ENCODE peak calls at places on chromosome 16, in seven cellular contexts. One of them, this sample, is unnamed.

GRCh38 chr16:83826146-83826913 is 18.6 kb downstream of the HSBP1 start:
- DNase-seq in heart right ventricle: peak; percentile 86
- DNase-seq in stimulated activated CD8-positive, alpha-beta memory T cell treated with anti-CD3 and anti-CD28 coated beads, Interleukin-4, amount 100 ng/mL, for 48 hours: peak; percentile 92
- DNase-seq in AG09309: peak; percentile 47
- DNase-seq in NCI-H2081: peak; percentile 52
- DNase-seq in amniotic stem cell: peak; percentile 44
- DNase-seq in spleen: peak; percentile 94
- DNase-seq in this sample: no peak

GRCh38 chr16:52963471-52963870 is 89.2 kb downstream of the CHD9NB start:
- DNase-seq in stimulated activated CD8-positive, alpha-beta memory T cell treated with anti-CD3 and anti-CD28 coated beads, Interleukin-4, amount 100 ng/mL, for 48 hours: no peak
- DNase-seq in amniotic stem cell: no peak
- DNase-seq in spleen: no peak
- DNase-seq in NCI-H2081: no peak
- DNase-seq in heart right ventricle: no peak
- DNase-seq in AG09309: no peak
- DNase-seq in this sample: no peak

GRCh38 chr16:30697264-30698138 is 1.5 kb upstream of the SRCAP start:
- DNase-seq in amniotic stem cell: peak; percentile 92
- DNase-seq in AG09309: no peak
- DNase-seq in spleen: peak; percentile 8
- DNase-seq in heart right ventricle: no peak
- DNase-seq in stimulated activated CD8-positive, alpha-beta memory T cell treated with anti-CD3 and anti-CD28 coated beads, Interleukin-4, amount 100 ng/mL, for 48 hours: no peak
- DNase-seq in NCI-H2081: peak; percentile 94
- DNase-seq in this sample: no peak

GRCh38 chr16:24273511-24273910 is 17.4 kb downstream of the CACNG3 start:
- DNase-seq in stimulated activated CD8-positive, alpha-beta memory T cell treated with anti-CD3 and anti-CD28 coated beads, Interleukin-4, amount 100 ng/mL, for 48 hours: no peak
- DNase-seq in AG09309: no peak
- DNase-seq in amniotic stem cell: no peak
- DNase-seq in spleen: no peak
- DNase-seq in NCI-H2081: no peak
- DNase-seq in heart right ventricle: no peak
- DNase-seq in this sample: no peak

GRCh38 chr16:88200896-88201185 is 181.9 kb upstream of the ZNF469 start:
- DNase-seq in heart right ventricle: no peak
- DNase-seq in amniotic stem cell: no peak
- DNase-seq in NCI-H2081: no peak
- DNase-seq in stimulated activated CD8-positive, alpha-beta memory T cell treated with anti-CD3 and anti-CD28 coated beads, Interleukin-4, amount 100 ng/mL, for 48 hours: no peak
- DNase-seq in AG09309: no peak
- DNase-seq in spleen: no peak
- DNase-seq in this sample: no peak

GRCh38 chr16:89472711-89473075 is 17.7 kb downstream of the ANKRD11 start:
- DNase-seq in heart right ventricle: no peak
- DNase-seq in AG09309: no peak
- DNase-seq in stimulated activated CD8-positive, alpha-beta memory T cell treated with anti-CD3 and anti-CD28 coated beads, Interleukin-4, amount 100 ng/mL, for 48 hours: no peak
- DNase-seq in spleen: peak; percentile 25
- DNase-seq in amniotic stem cell: no peak
- DNase-seq in NCI-H2081: no peak
- DNase-seq in this sample: no peak

GRCh38 chr16:86143666-86144065 is 244.7 kb downstream of the IRF8 start:
- DNase-seq in amniotic stem cell: no peak
- DNase-seq in heart right ventricle: no peak
- DNase-seq in stimulated activated CD8-positive, alpha-beta memory T cell treated with anti-CD3 and anti-CD28 coated beads, Interleukin-4, amount 100 ng/mL, for 48 hours: no peak
- DNase-seq in NCI-H2081: no peak
- DNase-seq in AG09309: no peak
- DNase-seq in spleen: no peak
- DNase-seq in this sample: no peak

GRCh38 chr16:6165330-6165984 is 1067.9 kb upstream of the EEF2KMT start:
- DNase-seq in stimulated activated CD8-positive, alpha-beta memory T cell treated with anti-CD3 and anti-CD28 coated beads, Interleukin-4, amount 100 ng/mL, for 48 hours: no peak
- DNase-seq in amniotic stem cell: no peak
- DNase-seq in NCI-H2081: no peak
- DNase-seq in AG09309: no peak
- DNase-seq in spleen: no peak
- DNase-seq in heart right ventricle: no peak
- DNase-seq in this sample: no peak

GRCh38 chr16:23836404-23837291 is 865 bp downstream of the PRKCB start:
- DNase-seq in stimulated activated CD8-positive, alpha-beta memory T cell treated with anti-CD3 and anti-CD28 coated beads, Interleukin-4, amount 100 ng/mL, for 48 hours: peak; percentile 74
- DNase-seq in spleen: peak; percentile 94
- DNase-seq in NCI-H2081: no peak
- DNase-seq in heart right ventricle: peak; percentile 27
- DNase-seq in AG09309: no peak
- DNase-seq in amniotic stem cell: no peak
- DNase-seq in this sample: no peak

GRCh38 chr16:71637398-71637797 is 11.4 kb downstream of the MARVELD3 start:
- DNase-seq in heart right ventricle: no peak
- DNase-seq in stimulated activated CD8-positive, alpha-beta memory T cell treated with anti-CD3 and anti-CD28 coated beads, Interleukin-4, amount 100 ng/mL, for 48 hours: no peak
- DNase-seq in spleen: no peak
- DNase-seq in amniotic stem cell: no peak
- DNase-seq in AG09309: peak; percentile 83
- DNase-seq in NCI-H2081: no peak
- DNase-seq in this sample: no peak

GRCh38 chr16:2846511-2847310 is 11.3 kb downstream of the PRSS22 start:
- DNase-seq in AG09309: peak; percentile 63
- DNase-seq in heart right ventricle: no peak
- DNase-seq in stimulated activated CD8-positive, alpha-beta memory T cell treated with anti-CD3 and anti-CD28 coated beads, Interleukin-4, amount 100 ng/mL, for 48 hours: no peak
- DNase-seq in NCI-H2081: no peak
- DNase-seq in spleen: peak; percentile 36
- DNase-seq in amniotic stem cell: no peak
- DNase-seq in this sample: no peak

GRCh38 chr16:30488764-30489595 is 16.4 kb downstream of the ITGAL start:
- DNase-seq in NCI-H2081: no peak
- DNase-seq in amniotic stem cell: no peak
- DNase-seq in spleen: no peak
- DNase-seq in AG09309: no peak
- DNase-seq in heart right ventricle: no peak
- DNase-seq in stimulated activated CD8-positive, alpha-beta memory T cell treated with anti-CD3 and anti-CD28 coated beads, Interleukin-4, amount 100 ng/mL, for 48 hours: no peak
- DNase-seq in this sample: no peak

GRCh38 chr16:26765087-26765486 is 301.6 kb upstream of the C16orf82 start:
- DNase-seq in NCI-H2081: no peak
- DNase-seq in amniotic stem cell: no peak
- DNase-seq in spleen: no peak
- DNase-seq in heart right ventricle: no peak
- DNase-seq in stimulated activated CD8-positive, alpha-beta memory T cell treated with anti-CD3 and anti-CD28 coated beads, Interleukin-4, amount 100 ng/mL, for 48 hours: peak; percentile 27
- DNase-seq in AG09309: no peak
- DNase-seq in this sample: no peak

GRCh38 chr16:10967981-10968380 is 23.6 kb downstream of the CLEC16A start:
- DNase-seq in heart right ventricle: no peak
- DNase-seq in spleen: no peak
- DNase-seq in NCI-H2081: no peak
- DNase-seq in AG09309: no peak
- DNase-seq in amniotic stem cell: no peak
- DNase-seq in stimulated activated CD8-positive, alpha-beta memory T cell treated with anti-CD3 and anti-CD28 coated beads, Interleukin-4, amount 100 ng/mL, for 48 hours: no peak
- DNase-seq in this sample: no peak